ENCODE peak calls at places on chromosomes 13 and 19, in four cellular contexts. C is colonic mucosa, I is nephron progenitor cell, L is ovary. E is an unnamed sample.

GRCh38 chr13:26025196-26025595 is 26.6 kb downstream of the SHISA2 start:
- DNase-seq in C (no peak), I (no peak), L (no peak), E (no peak)

GRCh38 chr13:110329258-110329657 is 22.2 kb downstream of the COL4A2 start:
- DNase-seq in C (no peak), I (no peak), L (no peak), E (no peak)

GRCh38 chr13:33230178-33230881 is 55.2 kb downstream of the STARD13 start:
- DNase-seq in C (no peak), I (no peak), L (no peak), E (no peak)

GRCh38 chr19:33005440-33005839 is 33.4 kb downstream of the FAAP24 start:
- DNase-seq in C (no peak), I (no peak), L (no peak), E (no peak)

GRCh38 chr13:31310781-31311180 is 111.0 kb downstream of the B3GLCT start:
- DNase-seq in C (no peak), I (peak; percentile 6), L (no peak), E (no peak)

GRCh38 chr13:113045214-113046007 is 60.2 kb upstream of the F7 start:
- DNase-seq in C (no peak), I (no peak), L (no peak), E (no peak)

GRCh38 chr13:46896346-46897138 is at the start of gene HTR2A:
- DNase-seq in C (no peak), I (peak; percentile 36), L (peak; percentile 20), E (no peak)

GRCh38 chr13:43784491-43784890 is 2.3 kb downstream of the ENOX1 start:
- DNase-seq in C (no peak), I (no peak), L (no peak), E (no peak)

GRCh38 chr13:112583592-112584277 is 4.2 kb downstream of the TUBGCP3 start:
- DNase-seq in C (peak; percentile 43), I (no peak), L (no peak), E (no peak)

GRCh38 chr19:50649433-50650391 is at the start of gene C19orf81:
- DNase-seq in C (no peak), I (peak; percentile 53), L (no peak), E (no peak)

GRCh38 chr13:25675060-25675459 is 303.3 kb downstream of the ATP8A2 start:
- DNase-seq in C (no peak), I (no peak), L (no peak), E (no peak)

GRCh38 chr19:40163541-40164129 is 27.6 kb upstream of the MAP3K10 start:
- DNase-seq in C (no peak), I (no peak), L (no peak), E (no peak)

GRCh38 chr19:40159744-40160143 is 31.5 kb upstream of the MAP3K10 start:
- DNase-seq in C (no peak), I (no peak), L (no peak), E (no peak)

GRCh38 chr19:40162104-40162503 is 29.1 kb upstream of the MAP3K10 start:
- DNase-seq in C (no peak), I (no peak), L (no peak), E (no peak)

GRCh38 chr19:40165362-40165937 is 25.8 kb upstream of the MAP3K10 start:
- DNase-seq in C (peak; percentile 62), I (peak; percentile 73), L (no peak), E (peak; percentile 66)
- TF ChIP-seq CTCF in C (peak; percentile 42), I (peak; percentile 61), L (no peak), E (peak; percentile 62)

DNA sequence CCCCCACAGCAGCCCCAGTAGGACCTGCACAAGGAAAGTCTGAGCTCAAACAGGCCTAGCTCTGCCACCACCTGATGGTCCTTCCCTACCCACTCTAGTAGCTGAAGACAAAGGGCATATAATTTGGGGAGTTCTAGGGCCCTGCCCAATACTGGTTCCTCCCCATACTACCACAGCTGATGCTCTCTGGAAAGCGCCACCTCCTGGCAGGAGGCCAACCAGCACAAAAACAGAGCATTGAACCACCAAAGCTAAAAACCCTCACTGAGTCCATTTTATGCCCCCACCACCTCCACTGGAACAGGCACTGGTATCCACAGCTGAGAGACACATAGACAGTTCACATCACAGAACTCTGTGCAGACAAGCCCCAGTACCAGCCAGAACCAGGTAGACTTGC is 1276.8 kb downstream of the OLFM4 start:
- DNase-seq in C (no peak), I (no peak), L (no peak), E (no peak)
- TF ChIP-seq CTCF in C (no peak), I (no peak), L (no peak), E (no peak)

GRCh38 chr19:55640043-55640576 is 692 bp upstream of the ZNF580 start:
- DNase-seq in C (peak; percentile 60), I (no peak), L (peak; percentile 65), E (peak; percentile 56)
- TF ChIP-seq CTCF in C (no peak), I (no peak), L (peak; percentile 77), E (no peak)

DNA sequence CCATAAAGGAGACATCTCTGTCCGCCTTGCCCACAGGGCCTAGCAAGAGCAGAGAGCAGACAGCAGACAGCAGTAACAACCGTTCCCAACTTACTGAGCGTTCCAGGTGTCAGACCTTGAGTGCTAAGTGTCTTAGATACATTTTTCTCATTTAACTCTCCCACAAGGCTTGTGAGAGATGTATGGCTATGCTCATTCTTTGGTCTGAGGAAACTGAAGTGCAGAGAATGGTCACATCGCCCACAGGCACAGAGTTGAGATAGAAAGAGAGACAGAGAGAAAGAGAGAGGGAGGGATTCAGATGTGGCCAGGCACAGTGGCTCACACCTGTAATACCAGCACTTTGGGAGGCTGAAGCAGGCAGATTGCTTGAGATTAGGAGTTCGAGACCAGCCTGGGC is 14.3 kb downstream of the MEIOSIN start:
- DNase-seq in C (no peak), I (no peak), L (no peak), E (no peak)
- TF ChIP-seq CTCF in C (no peak), I (no peak), L (no peak), E (no peak)

GRCh38 chr13:97757807-97758206 is 195.7 kb upstream of the IPO5 start:
- DNase-seq in C (no peak), I (no peak), L (no peak), E (no peak)

GRCh38 chr13:97753269-97753668 is 200.2 kb upstream of the IPO5 start:
- DNase-seq in C (no peak), I (no peak), L (no peak), E (no peak)

GRCh38 chr13:97758317-97758716 is 195.2 kb upstream of the IPO5 start:
- DNase-seq in C (no peak), I (no peak), L (no peak), E (no peak)

GRCh38 chr13:97751477-97751876 is 202.0 kb upstream of the IPO5 start:
- DNase-seq in C (no peak), I (no peak), L (no peak), E (no peak)

DNA sequence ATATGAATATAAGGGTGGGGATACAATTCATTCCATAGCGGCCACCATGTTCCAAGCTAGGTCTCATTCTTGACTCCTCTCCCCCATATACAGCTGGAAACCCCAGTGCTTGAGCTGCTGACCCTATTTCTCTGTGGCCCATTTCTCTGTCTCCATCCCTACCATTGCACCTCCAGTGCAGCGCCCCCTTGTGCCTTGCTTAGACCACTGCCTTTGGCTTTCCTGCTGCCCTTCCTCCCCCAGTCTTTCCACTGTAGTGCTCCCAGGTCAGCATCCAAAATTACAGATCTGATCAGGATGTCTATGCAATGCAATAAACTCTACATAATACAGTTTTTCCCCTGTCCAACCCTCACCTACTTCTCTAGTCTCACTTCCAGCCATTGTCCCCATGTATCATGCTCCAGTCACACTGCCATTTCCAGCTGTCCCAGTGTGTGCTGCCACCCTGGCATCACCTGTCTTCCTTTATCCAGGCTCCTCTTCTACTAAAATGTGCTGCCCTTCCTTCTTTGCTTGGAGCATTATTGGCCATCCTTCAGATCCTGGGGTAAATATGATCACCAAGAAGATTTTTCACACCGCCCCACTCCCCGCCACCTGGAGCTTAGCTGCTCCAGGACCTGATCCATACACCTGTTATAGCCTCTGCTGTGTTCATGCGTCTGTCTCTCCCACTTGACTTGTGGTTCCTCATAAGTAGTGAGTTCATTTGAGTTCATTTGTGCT is 199.4 kb upstream of the IPO5 start:
- DNase-seq in C (no peak), I (no peak), L (no peak), E (no peak)
- TF ChIP-seq CTCF in C (no peak), I (no peak), L (no peak), E (no peak)

DNA sequence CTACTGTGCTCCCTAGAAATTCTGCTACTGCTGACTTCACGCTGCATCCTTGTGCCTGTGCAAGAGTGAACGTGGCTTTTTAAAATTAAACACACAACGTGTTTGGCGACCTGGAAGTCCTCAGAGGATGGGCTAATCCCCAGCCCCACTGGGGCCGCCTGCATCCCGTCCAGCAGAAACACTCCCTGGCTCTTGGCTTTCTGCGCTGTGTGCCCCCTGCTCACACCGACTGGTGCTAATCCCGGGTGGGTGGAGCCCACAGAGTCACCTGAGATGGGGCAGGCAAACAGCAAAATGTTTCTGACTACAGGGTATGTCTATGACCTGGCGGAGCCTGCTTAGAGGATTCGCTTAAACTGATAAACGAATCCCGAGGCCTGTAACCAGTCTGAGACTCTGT is 15.1 kb downstream of the CAPS start:
- DNase-seq in C (no peak), I (no peak), L (no peak), E (no peak)
- TF ChIP-seq CTCF in C (no peak), I (no peak), L (no peak), E (no peak)

GRCh38 chr19:17859533-17860330 is at the start of gene RPL18A:
- DNase-seq in C (peak; percentile 98), I (peak; percentile 97), L (peak; percentile 98), E (peak; percentile 98)
- TF ChIP-seq CTCF in C (peak; percentile 74), I (peak; percentile 67), L (peak; percentile 78), E (peak; percentile 50)

DNA sequence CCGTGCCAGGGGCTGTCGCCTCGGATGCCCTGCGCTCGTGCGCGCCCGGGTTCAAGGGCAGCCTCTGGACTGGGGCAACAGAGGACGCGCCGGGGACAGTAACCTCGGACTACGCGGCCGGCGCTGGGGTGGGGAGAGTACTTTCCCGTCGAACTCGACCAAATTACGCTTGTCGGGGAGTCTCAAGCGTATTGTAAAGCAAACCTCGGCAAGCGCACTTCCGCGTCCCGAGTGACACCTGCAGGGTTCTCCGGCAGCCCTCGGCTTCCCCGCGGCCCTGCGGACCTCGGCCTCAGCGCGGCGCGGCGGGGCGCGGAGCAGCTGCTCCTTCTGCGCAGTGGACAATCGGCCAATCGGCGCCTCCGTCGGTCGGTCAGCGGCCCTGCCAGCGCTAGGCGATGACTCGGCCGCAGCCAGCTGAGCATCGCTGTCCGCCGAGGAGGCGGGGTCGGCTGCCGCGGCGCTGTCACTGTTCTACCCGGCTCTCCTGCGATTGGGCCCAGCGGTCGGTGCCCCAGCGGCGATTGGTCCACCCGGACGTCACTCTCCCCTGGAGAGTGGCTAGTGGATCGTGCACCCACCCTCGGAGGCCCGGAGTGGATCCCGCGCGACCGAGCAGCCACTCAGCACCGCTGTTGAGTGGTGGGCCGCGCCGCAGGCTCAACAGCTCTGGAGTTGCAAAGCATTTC is at the start of gene SLC46A3:
- DNase-seq in C (peak; percentile 98), I (peak; percentile 99), L (peak; percentile 98), E (peak; percentile 99)
- TF ChIP-seq CTCF in C (no peak), I (no peak), L (peak; percentile 15), E (no peak)